ENCODE peak calls at places on chromosomes 1 and 21, in five cellular contexts. B is ovary, Q is GM06990, R is astrocyte, X is IMR-90. A is an unnamed sample.

GRCh38 chr1:206604861-206605260 is 7.4 kb downstream of the EIF2D start:
- DNase-seq in R (no peak), Q (no peak), X (no peak), B (no peak), A (no peak)

GRCh38 chr1:241142493-241142892 is 214.5 kb downstream of the RGS7 start:
- DNase-seq in B (no peak), Q (no peak), R (no peak), X (no peak), A (no peak)

GRCh38 chr1:41578712-41579335 is 94.3 kb upstream of the EDN2 start:
- DNase-seq in Q (no peak), X (peak; percentile 30), B (no peak), R (no peak), A (no peak)

GRCh38 chr1:6136516-6137220 is 43.5 kb downstream of the CHD5 start:
- DNase-seq in R (no peak), B (no peak), Q (no peak), X (no peak), A (peak; percentile 10)

GRCh38 chr21:35408401-35408800 is 359.3 kb upstream of the RUNX1 start:
- DNase-seq in X (peak; percentile 58), Q (no peak), B (no peak), R (no peak), A (no peak)

GRCh38 chr1:46285730-46286477 is 17.5 kb downstream of the LRRC41 start:
- DNase-seq in R (no peak), X (no peak), Q (no peak), B (no peak), A (no peak)

GRCh38 chr1:167439301-167439988 is 78.9 kb downstream of the CD247 start:
- DNase-seq in R (peak; percentile 23), X (peak; percentile 28), B (peak; percentile 55), Q (peak; percentile 59), A (peak; percentile 81)

GRCh38 chr1:171739646-171740045 is 2.2 kb downstream of the VAMP4 start:
- DNase-seq in R (no peak), X (peak; percentile 53), B (no peak), Q (no peak), A (no peak)

GRCh38 chr1:242147096-242147976 is 148.4 kb upstream of the MAP1LC3C start:
- DNase-seq in R (peak; percentile 30), B (no peak), Q (no peak), X (no peak), A (no peak)

GRCh38 chr1:32748348-32748747 is 45.8 kb upstream of the SYNC start:
- DNase-seq in X (no peak), B (no peak), R (no peak), Q (no peak), A (no peak)

GRCh38 chr1:58884706-58885661 is 101.1 kb upstream of the JUN start:
- DNase-seq in R (no peak), X (no peak), Q (no peak), B (peak; percentile 66), A (peak; percentile 63)

GRCh38 chr1:43317817-43318471 is 17.2 kb downstream of the TIE1 start:
- DNase-seq in R (peak; percentile 35), X (peak; percentile 49), B (peak; percentile 26), Q (no peak), A (peak; percentile 17)

GRCh38 chr1:32539584-32540571 is 651 bp downstream of the ZBTB8A start:
- DNase-seq in X (peak; percentile 54), B (peak; percentile 62), Q (peak; percentile 49), R (peak; percentile 61), A (no peak)

GRCh38 chr1:202207292-202207691 is 13.7 kb downstream of the LGR6 start:
- DNase-seq in Q (no peak), R (peak; percentile 68), X (peak; percentile 73), B (no peak), A (peak; percentile 71)

GRCh38 chr1:185144233-185144632 is 12.5 kb downstream of the TRMT1L start:
- DNase-seq in B (no peak), Q (no peak), R (peak; percentile 45), X (peak; percentile 65), A (no peak)

GRCh38 chr1:10942542-10942912 is 69.9 kb upstream of the TARDBP start:
- DNase-seq in X (no peak), Q (no peak), B (no peak), R (no peak), A (no peak)

GRCh38 chr1:58568911-58569310 is 8.1 kb downstream of the TACSTD2 start:
- DNase-seq in Q (no peak), B (no peak), R (no peak), X (no peak), A (no peak)

GRCh38 chr1:160083968-160084770 is 2.8 kb downstream of the KCNJ9 start:
- DNase-seq in Q (peak; percentile 73), B (peak; percentile 77), R (peak; percentile 17), X (no peak), A (peak; percentile 82)

GRCh38 chr1:100759188-100759587 is 39.6 kb downstream of the VCAM1 start:
- DNase-seq in X (no peak), R (no peak), B (no peak), Q (no peak), A (no peak)

GRCh38 chr1:247296599-247297180 is 35.0 kb downstream of the ZNF496 start:
- DNase-seq in Q (no peak), R (no peak), B (no peak), X (no peak), A (no peak)

GRCh38 chr1:198465201-198466144 is 75.0 kb downstream of the ATP6V1G3 start:
- DNase-seq in X (peak; percentile 70), R (peak; percentile 59), B (no peak), Q (peak; percentile 17), A (no peak)

GRCh38 chr1:178020968-178021640 is 51.2 kb upstream of the SEC16B start:
- DNase-seq in X (peak; percentile 47), R (no peak), Q (no peak), B (no peak), A (no peak)

GRCh38 chr21:37712204-37712934 is 203.9 kb downstream of the KCNJ6 start:
- DNase-seq in Q (no peak), B (peak; percentile 42), X (peak; percentile 73), R (peak; percentile 37), A (peak; percentile 89)

GRCh38 chr1:223846668-223847007 is 891 bp upstream of the TP53BP2 start:
- DNase-seq in B (peak; percentile 60), R (no peak), X (no peak), Q (no peak), A (no peak)

GRCh38 chr1:225448146-225448805 is 20.4 kb upstream of the LBR start:
- DNase-seq in Q (no peak), X (no peak), R (no peak), B (no peak), A (no peak)

GRCh38 chr1:41935226-41935625 is 16.5 kb upstream of the HIVEP3 start:
- DNase-seq in X (peak; percentile 34), Q (no peak), B (no peak), R (peak; percentile 68), A (no peak)

GRCh38 chr1:154871374-154871773 is 1.3 kb upstream of the KCNN3 start:
- DNase-seq in R (no peak), Q (no peak), X (no peak), B (no peak), A (peak; percentile 15)

GRCh38 chr1:220369511-220369910 is 97.3 kb upstream of the RAB3GAP2 start:
- DNase-seq in B (no peak), Q (no peak), R (no peak), X (no peak), A (no peak)

GRCh38 chr1:207309775-207310273 is 11.7 kb upstream of the CD55 start:
- DNase-seq in B (peak; percentile 44), Q (no peak), R (peak; percentile 86), X (peak; percentile 70), A (no peak)

GRCh38 chr1:39737546-39738169 is 1.0 kb upstream of the PPIE start:
- DNase-seq in X (peak; percentile 79), Q (no peak), R (peak; percentile 36), B (no peak), A (no peak)

GRCh38 chr1:226979517-226980121 is 39.5 kb downstream of the COQ8A start:
- DNase-seq in X (no peak), B (no peak), R (no peak), Q (no peak), A (no peak)

GRCh38 chr1:24182041-24182440 is 5.0 kb downstream of the IFNLR1 start:
- DNase-seq in X (no peak), R (no peak), B (no peak), Q (no peak), A (no peak)

GRCh38 chr1:9234223-9235122 is at the start of gene H6PD:
- DNase-seq in B (peak; percentile 89), Q (peak; percentile 90), R (peak; percentile 52), X (peak; percentile 75), A (peak; percentile 97)

DNA sequence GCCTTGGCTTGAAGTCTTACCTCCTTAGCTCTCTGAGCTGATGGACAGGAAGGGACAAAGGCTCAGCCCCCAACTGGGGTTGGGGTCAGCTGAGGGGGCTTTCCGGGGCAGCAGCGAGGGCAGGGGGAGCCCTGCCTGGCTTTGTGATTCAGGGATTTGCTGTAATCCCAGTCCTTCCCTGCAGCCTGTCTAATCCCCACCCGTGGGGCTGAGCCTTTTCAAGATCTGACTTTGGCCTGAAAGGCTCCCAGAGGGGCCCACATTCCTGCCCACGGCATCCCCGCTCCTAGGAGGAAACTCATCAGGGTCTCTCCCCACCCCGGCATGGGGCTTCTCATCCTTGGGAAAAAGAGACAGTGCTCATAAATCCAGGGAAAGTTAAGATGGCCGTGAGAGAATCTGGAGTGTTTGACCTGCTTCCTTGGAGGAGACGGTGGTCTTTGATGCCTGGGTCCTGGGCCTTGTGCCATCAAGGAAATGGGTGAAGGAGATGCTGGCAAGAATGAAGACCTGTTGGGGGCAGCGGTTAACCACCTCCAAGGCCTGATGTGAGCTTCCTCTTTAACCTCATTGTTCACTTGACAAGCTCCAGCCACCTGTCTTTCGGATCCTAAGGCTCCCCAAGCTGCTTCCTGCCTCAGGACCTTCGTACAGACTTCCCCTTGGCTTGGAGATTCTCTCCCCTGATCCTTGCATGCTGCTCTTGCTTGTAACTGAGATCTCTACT is 83.1 kb upstream of the WNT4 start:
- DNase-seq in Q (no peak), X (no peak), B (no peak), R (no peak), A (no peak)
- H3K27me3 ChIP-seq in Q (no peaks in the 10 kb centered on the region), X (peaks cover 53% of the 10 kb centered on the region), B (no peaks in the 10 kb centered on the region), R (peaks cover 14% of the 10 kb centered on the region), A (no peaks in the 10 kb centered on the region)

GRCh38 chr1:201119206-201119814 is 7.1 kb upstream of the CACNA1S start:
- DNase-seq in X (peak; percentile 36), Q (no peak), R (peak; percentile 6), B (no peak), A (peak; percentile 55)
- H3K27me3 ChIP-seq in X (peaks cover 66% of the 10 kb centered on the region), Q (no peaks in the 10 kb centered on the region), R (peaks cover 46% of the 10 kb centered on the region), B (no peaks in the 10 kb centered on the region), A (no peaks in the 10 kb centered on the region)

GRCh38 chr1:213986925-213987250 is 885 bp upstream of the PROX1 start:
- DNase-seq in Q (no peak), R (no peak), X (no peak), B (no peak), A (no peak)

GRCh38 chr1:213983589-213984386 is 4.0 kb upstream of the PROX1 start:
- DNase-seq in B (no peak), X (no peak), R (no peak), Q (no peak), A (no peak)

GRCh38 chr1:213986020-213986924 is 1.5 kb upstream of the PROX1 start:
- DNase-seq in B (no peak), Q (no peak), X (no peak), R (no peak), A (no peak)

GRCh38 chr1:213984387-213985180 is 3.2 kb upstream of the PROX1 start:
- DNase-seq in X (no peak), R (no peak), Q (no peak), B (no peak), A (no peak)

GRCh38 chr1:213985181-213986019 is 2.4 kb upstream of the PROX1 start:
- DNase-seq in Q (no peak), R (no peak), B (no peak), X (no peak), A (peak; percentile 69)
- H3K27me3 ChIP-seq in Q (peaks cover 6% of the 10 kb centered on the region), R (peaks cover 65% of the 10 kb centered on the region), B (no peaks in the 10 kb centered on the region), X (peaks cover 68% of the 10 kb centered on the region), A (no peaks in the 10 kb centered on the region)

GRCh38 chr21:31895069-31895851 is 22.4 kb downstream of the HUNK start:
- DNase-seq in X (peak; percentile 34), B (no peak), R (no peak), Q (no peak), A (no peak)
- H3K27me3 ChIP-seq in X (no peaks in the 10 kb centered on the region), B (no peaks in the 10 kb centered on the region), R (no peaks in the 10 kb centered on the region), Q (no peaks in the 10 kb centered on the region), A (no peaks in the 10 kb centered on the region)

A was measured in aorta.